ENCODE peak calls at places on chromosomes 5 and 9, in eight cellular contexts. B is AG04450; M is GM06990; K is CD8-positive, alpha-beta T cell; D is brain microvascular endothelial cell; G is heart right ventricle; W is stomach; U is cardiac fibroblast. O is an unnamed sample.

GRCh38 chr5:69415584-69415958 is 655 bp downstream of the MARVELD2 start:
- DNase-seq in B (no peak), M (no peak), K (no peak), D (no peak), G (no peak), W (peak), U (no peak), O (no peak)

GRCh38 chr5:107542428-107542827 is 128.3 kb downstream of the EFNA5 start:
- DNase-seq in B (no peak), M (no peak), K (no peak), D (peak), G (peak), W (peak), U (peak), O (peak)

GRCh38 chr9:130110166-130110565 is 56.5 kb downstream of the GPR107 start:
- DNase-seq in B (no peak), M (no peak), K (no peak), D (no peak), G (no peak), W (no peak), U (no peak), O (no peak)

GRCh38 chr5:122154910-122155309 is 25.6 kb downstream of the ZNF474 start:
- DNase-seq in B (peak), M (no peak), K (no peak), D (peak), G (no peak), W (no peak), U (peak), O (peak)

GRCh38 chr9:19408316-19408692 is 505 bp upstream of the ACER2 start:
- DNase-seq in B (no peak), M (no peak), K (no peak), D (no peak), G (peak), W (no peak), U (no peak), O (peak)

GRCh38 chr9:35732185-35733108 is at the start of the genes CREB3 and TLN1:
- DNase-seq in B (peak), M (peak), K (peak), D (peak), G (peak), W (peak), U (peak), O (peak)

GRCh38 chr9:20624201-20625002 is 2.1 kb upstream of the MLLT3 start:
- DNase-seq in B (no peak), M (peak), K (peak), D (peak), G (peak), W (peak), U (peak), O (no peak)

GRCh38 chr9:126474786-126475485 is 138.8 kb upstream of the LMX1B start:
- DNase-seq in B (no peak), M (no peak), K (no peak), D (peak), G (no peak), W (no peak), U (no peak), O (no peak)

GRCh38 chr9:83979812-83980394 is at the start of gene HNRNPK:
- DNase-seq in B (peak), M (peak), K (peak), D (peak), G (peak), W (peak), U (peak), O (peak)

GRCh38 chr5:116502097-116502496 is 72.5 kb downstream of the SEMA6A start:
- DNase-seq in B (no peak), M (no peak), K (no peak), D (no peak), G (no peak), W (no peak), U (no peak), O (no peak)

GRCh38 chr9:136603901-136604816 is 58.3 kb upstream of the NOTCH1 start:
- DNase-seq in B (no peak), M (no peak), K (no peak), D (no peak), G (peak), W (no peak), U (no peak), O (no peak)

GRCh38 chr5:95973793-95974325 is 12.2 kb upstream of the ELL2 start:
- DNase-seq in B (peak), M (peak), K (no peak), D (peak), G (no peak), W (no peak), U (peak), O (no peak)

GRCh38 chr5:180193749-180194375 is 15.1 kb downstream of the RASGEF1C start:
- DNase-seq in B (no peak), M (no peak), K (no peak), D (no peak), G (no peak), W (no peak), U (no peak), O (no peak)

GRCh38 chr9:107548298-107549142 is 59.0 kb upstream of the KLF4 start:
- DNase-seq in B (peak), M (no peak), K (no peak), D (peak), G (no peak), W (no peak), U (peak), O (no peak)

GRCh38 chr5:150109921-150110320 is 23.6 kb upstream of the CSF1R start:
- DNase-seq in B (no peak), M (no peak), K (no peak), D (no peak), G (no peak), W (no peak), U (no peak), O (no peak)

GRCh38 chr5:80967500-80968181 is 7.5 kb downstream of the RASGRF2 start:
- DNase-seq in B (peak), M (no peak), K (no peak), D (peak), G (no peak), W (no peak), U (peak), O (no peak)

GRCh38 chr5:1673042-1673674 is 126.5 kb downstream of the MRPL36 start:
- DNase-seq in B (no peak), M (no peak), K (no peak), D (peak), G (no peak), W (peak), U (peak), O (no peak)

GRCh38 chr5:150295172-150295611 is 5.6 kb upstream of the CAMK2A start:
- DNase-seq in B (no peak), M (no peak), K (no peak), D (peak), G (peak), W (peak), U (peak), O (no peak)

GRCh38 chr9:33378121-33378795 is 24.1 kb downstream of the AQP7 start:
- DNase-seq in B (no peak), M (no peak), K (no peak), D (no peak), G (no peak), W (no peak), U (no peak), O (peak)

GRCh38 chr5:155898284-155898683 is 428.7 kb upstream of the SGCD start:
- DNase-seq in B (no peak), M (no peak), K (no peak), D (no peak), G (no peak), W (no peak), U (no peak), O (no peak)

GRCh38 chr9:69420611-69421270 is 95.7 kb downstream of the ENTREP1 start:
- DNase-seq in B (no peak), M (no peak), K (no peak), D (no peak), G (no peak), W (no peak), U (no peak), O (no peak)

GRCh38 chr5:55982957-55983381 is 11.8 kb downstream of the IL6ST start:
- DNase-seq in B (no peak), M (no peak), K (no peak), D (no peak), G (no peak), W (peak), U (no peak), O (no peak)

GRCh38 chr9:121736147-121736721 is 84.8 kb downstream of the DAB2IP start:
- DNase-seq in B (no peak), M (no peak), K (no peak), D (no peak), G (peak), W (peak), U (peak), O (peak)

GRCh38 chr9:128257086-128257825 is 18.6 kb downstream of the GOLGA2 start:
- DNase-seq in B (no peak), M (no peak), K (no peak), D (no peak), G (no peak), W (no peak), U (no peak), O (no peak)

GRCh38 chr9:112605518-112605917 is 112.4 kb downstream of the INIP start:
- DNase-seq in B (no peak), M (no peak), K (no peak), D (no peak), G (no peak), W (no peak), U (no peak), O (no peak)

DNA sequence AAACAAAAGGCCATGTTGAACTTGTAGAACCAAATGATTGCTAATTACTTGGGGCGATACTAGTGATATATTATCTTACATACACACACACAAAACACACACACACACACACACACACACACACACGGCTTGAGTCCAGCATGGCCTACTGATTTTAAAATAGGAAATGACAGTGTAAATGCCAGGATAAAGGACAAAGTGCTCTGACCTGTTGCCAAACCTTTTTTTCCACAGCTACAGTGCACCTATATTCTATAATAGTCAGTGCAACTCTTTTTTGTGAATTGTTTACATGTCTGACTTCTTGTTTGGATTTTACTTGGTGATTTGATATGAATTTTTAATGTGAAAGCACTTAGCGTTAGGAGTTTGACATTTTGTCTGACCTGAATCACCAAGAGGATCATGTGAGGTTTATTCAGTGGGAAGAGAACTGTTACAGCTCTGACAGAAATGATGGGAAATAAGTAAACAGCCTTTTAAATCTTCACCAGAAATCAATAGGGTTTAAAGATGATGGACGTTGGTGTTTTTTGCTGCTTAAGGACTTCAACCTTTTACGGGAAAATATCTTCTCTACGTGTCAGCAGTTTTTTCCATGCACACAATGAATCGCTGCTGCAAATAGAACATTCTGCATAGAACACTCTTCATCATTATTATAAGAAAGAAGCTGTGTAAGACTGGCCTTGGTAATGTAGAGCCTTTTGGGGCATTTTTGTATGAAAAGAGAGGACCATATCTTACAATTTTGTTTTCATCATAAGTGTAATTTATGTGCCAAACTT is 218.5 kb downstream of the RANBP17 start:
- DNase-seq in B (no peak), M (no peak), K (no peak), D (no peak), G (no peak), W (no peak), U (no peak), O (no peak)
- H3K4me3 ChIP-seq in B (no peak), M (no peak), K (no peak), D (no peak), G (no peak), W (no peak), U (no peak), O (no peak)

DNA sequence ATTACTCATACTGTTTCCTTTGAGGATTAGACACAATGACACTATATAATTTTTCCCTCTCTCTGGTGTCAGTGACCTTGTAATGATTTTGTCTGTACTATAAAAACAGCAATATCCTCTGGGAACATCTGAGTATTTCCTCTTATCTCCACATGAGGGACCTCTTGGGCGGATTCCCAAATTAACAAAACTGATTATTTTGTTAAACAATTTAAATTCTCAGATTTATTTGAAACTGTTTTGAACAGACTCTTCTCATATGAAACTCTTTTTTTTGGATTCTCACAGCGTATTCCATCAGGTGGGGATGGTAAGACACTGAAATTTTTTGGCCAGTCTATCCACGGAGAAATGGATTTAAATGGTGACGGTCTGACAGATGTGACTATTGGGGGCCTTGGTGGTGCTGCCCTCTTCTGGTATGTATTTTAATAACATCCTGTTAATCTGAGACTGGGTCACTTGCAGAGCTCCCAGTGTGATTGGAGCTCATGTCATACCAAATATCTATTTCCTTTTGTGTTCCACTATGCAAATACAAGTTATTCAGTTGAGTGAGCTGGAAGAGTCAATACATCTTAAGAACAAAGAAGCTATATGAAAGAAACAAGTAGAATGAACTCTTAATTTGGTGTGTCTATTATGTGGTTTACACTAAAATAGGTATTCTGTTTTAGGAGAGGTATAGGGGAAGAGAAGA is 73.8 kb upstream of the ITGA2 start:
- DNase-seq in B (peak), M (peak), K (peak), D (peak), G (peak), W (peak), U (peak), O (no peak)
- H3K4me3 ChIP-seq in B (peak), M (no peak), K (no peak), D (peak), G (no peak), W (peak), U (no peak), O (no peak)

DNA sequence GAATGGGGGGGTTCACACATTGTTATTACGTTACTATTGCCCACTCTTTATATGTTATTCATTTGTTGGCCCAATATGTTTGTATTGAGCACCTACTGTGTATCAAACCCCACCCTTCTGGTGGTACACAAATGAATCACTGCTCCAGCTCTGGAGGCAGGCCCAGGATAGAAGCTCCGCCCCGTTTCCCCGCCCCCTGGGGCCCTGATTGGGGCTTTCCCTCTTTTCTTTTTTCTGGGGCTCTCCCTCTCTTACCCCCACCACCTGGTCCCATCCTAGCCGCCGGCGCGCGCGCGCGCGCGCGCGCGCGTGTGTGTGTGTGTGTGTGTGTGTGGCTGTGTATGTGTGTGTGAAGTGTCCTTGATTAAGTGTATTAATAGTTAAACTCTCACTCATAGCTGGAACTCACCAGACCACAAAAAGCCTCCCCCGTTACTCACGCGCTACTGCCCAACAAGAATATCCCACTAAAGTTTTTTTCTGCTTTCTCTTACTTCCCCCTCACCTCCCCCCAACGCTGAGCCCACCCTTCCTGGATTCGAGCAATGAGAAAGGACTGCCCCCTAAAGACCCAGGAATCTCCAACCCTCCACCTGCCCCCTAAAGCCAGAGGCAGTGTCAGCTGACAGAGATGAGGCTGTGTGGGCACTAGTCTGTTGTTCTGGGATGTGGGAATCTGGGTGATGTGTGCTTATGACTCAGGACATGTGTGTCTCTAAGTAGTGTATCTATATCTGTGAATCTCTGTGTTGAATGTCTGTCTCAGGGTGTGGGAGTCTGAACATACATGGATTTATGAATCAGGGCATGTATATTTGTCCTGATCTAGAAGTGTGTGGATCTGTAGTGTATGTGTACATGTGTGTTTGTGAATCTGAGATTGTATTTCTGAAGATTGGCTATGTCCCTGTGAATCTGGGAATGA is 4.0 kb downstream of the CXXC5 start:
- DNase-seq in B (no peak), M (peak), K (no peak), D (peak), G (peak), W (peak), U (peak), O (peak)
- H3K4me3 ChIP-seq in B (peak), M (peak), K (no peak), D (peak), G (no peak), W (no peak), U (no peak), O (no peak)

GRCh38 chr5:25444697-25445096 is 799.9 kb upstream of the CDH10 start:
- DNase-seq in B (no peak), M (no peak), K (no peak), D (no peak), G (no peak), W (no peak), U (no peak), O (no peak)
- H3K4me3 ChIP-seq in B (no peak), M (no peak), K (no peak), D (no peak), G (no peak), W (no peak), U (no peak), O (no peak)

O was measured in aorta.